ENCODE peak calls at places on chromosomes 12 and 14, in ten cellular contexts. E is uterus; O is activated CD8-positive, alpha-beta memory T cell treated with anti-CD3 and anti-CD28 coated beads, Interleukin-2, amount 10 ng/mL, durations not matched to agents 7 days and 5 days; F is AG10803; W is activated effector memory CD4-positive, alpha-beta T cell treated with Interleukin-2 at 50 U/mL for 16 hours; I is NCI-H1694 treated with DMSO at 0.1 percent for 48 hours; V is lung microvascular endothelial cell; D is cardiac muscle cell; G is GM19239; C is NCI-H345. K is an unnamed sample.

GRCh38 chr12:2083561-2083960 is 30.8 kb downstream of the CACNA1C start:
- DNase-seq in E (no peak), O (no peak), F (peak), W (no peak), I (peak), V (no peak), D (no peak), G (no peak), C (peak), K (no peak)

GRCh38 chr12:13278249-13278787 is 81.8 kb downstream of the EMP1 start:
- DNase-seq in E (peak), O (peak), F (peak), W (peak), I (peak), V (peak), D (peak), G (peak), C (peak), K (peak)

GRCh38 chr12:105480162-105480561 is 149.7 kb downstream of the C12orf75 start:
- DNase-seq in E (no peak), O (no peak), F (peak), W (no peak), I (no peak), V (no peak), D (no peak), G (no peak), C (no peak), K (no peak)

GRCh38 chr14:24784981-24785380 is 151.0 kb upstream of the GZMB start:
- DNase-seq in E (no peak), O (no peak), F (no peak), W (no peak), I (no peak), V (no peak), D (no peak), G (no peak), C (peak), K (no peak)

GRCh38 chr12:121918679-121919038 is 267 bp downstream of the CFAP251 start:
- DNase-seq in E (no peak), O (no peak), F (no peak), W (no peak), I (no peak), V (no peak), D (no peak), G (no peak), C (peak), K (no peak)

GRCh38 chr14:61406198-61406597 is 84.8 kb downstream of the PRKCH start:
- DNase-seq in E (no peak), O (peak), F (no peak), W (no peak), I (no peak), V (peak), D (no peak), G (no peak), C (no peak), K (no peak)

GRCh38 chr12:619346-619745 is 43.9 kb downstream of the NINJ2 start:
- DNase-seq in E (no peak), O (no peak), F (no peak), W (no peak), I (no peak), V (no peak), D (no peak), G (no peak), C (no peak), K (no peak)

GRCh38 chr14:20855652-20856291 is 35.4 kb upstream of the RNASE3 start:
- DNase-seq in E (peak), O (peak), F (peak), W (no peak), I (peak), V (peak), D (peak), G (peak), C (no peak), K (peak)

GRCh38 chr12:19880076-19880475 is 440.8 kb downstream of the AEBP2 start:
- DNase-seq in E (no peak), O (no peak), F (no peak), W (no peak), I (no peak), V (no peak), D (no peak), G (no peak), C (no peak), K (no peak)

GRCh38 chr14:77097689-77098469 is at the start of gene CIPC:
- DNase-seq in E (peak), O (peak), F (peak), W (peak), I (peak), V (peak), D (peak), G (peak), C (peak), K (peak)

GRCh38 chr12:118064608-118065007 is 3.6 kb upstream of the WSB2 start:
- DNase-seq in E (no peak), O (peak), F (no peak), W (no peak), I (no peak), V (peak), D (no peak), G (peak), C (no peak), K (no peak)

GRCh38 chr12:76201316-76201715 is 116.8 kb upstream of the NAP1L1 start:
- DNase-seq in E (no peak), O (no peak), F (no peak), W (no peak), I (no peak), V (peak), D (no peak), G (no peak), C (no peak), K (no peak)

GRCh38 chr14:51121096-51121495 is 26.2 kb upstream of the TRIM9 start:
- DNase-seq in E (no peak), O (no peak), F (no peak), W (no peak), I (no peak), V (no peak), D (peak), G (no peak), C (no peak), K (no peak)

GRCh38 chr12:75892779-75893408 is 138.7 kb downstream of the PHLDA1 start:
- DNase-seq in E (no peak), O (no peak), F (peak), W (no peak), I (no peak), V (no peak), D (peak), G (no peak), C (no peak), K (peak)

GRCh38 chr14:24334431-24335271 is at the start of gene ADCY4:
- DNase-seq in E (peak), O (no peak), F (no peak), W (no peak), I (no peak), V (peak), D (peak), G (no peak), C (no peak), K (no peak)

GRCh38 chr12:2003676-2004112 is 563 bp downstream of the DCP1B start:
- DNase-seq in E (no peak), O (no peak), F (peak), W (no peak), I (no peak), V (no peak), D (no peak), G (no peak), C (no peak), K (no peak)